ENCODE peak calls at places on chromosome 3, in four cellular contexts. I is glutamatergic neuron, P is RKO, S is astrocyte of the spinal cord. T is an unnamed sample.

GRCh38 chr3:127998596-127998995 is 53.6 kb upstream of the SEC61A1 start:
- DNase-seq in P (no peak), S (no peak), I (no peak), T (no peak)

GRCh38 chr3:32934150-32934742 is 17.2 kb upstream of the CCR4 start:
- DNase-seq in S (no peak), I (no peak), P (peak), T (no peak)

GRCh38 chr3:32794487-32795308 is 23.1 kb upstream of the TRIM71 start:
- DNase-seq in S (no peak), P (no peak), I (no peak), T (no peak)

GRCh38 chr3:152835311-152836102 is 576 bp downstream of the P2RY1 start:
- DNase-seq in P (peak), S (peak), I (peak), T (peak)

GRCh38 chr3:180433172-180433571 is 168.8 kb upstream of the TTC14 start:
- DNase-seq in P (peak), S (peak), I (no peak), T (peak)

GRCh38 chr3:12986986-12987385 is 86.2 kb downstream of the IQSEC1 start:
- DNase-seq in P (no peak), I (no peak), S (no peak), T (no peak)

GRCh38 chr3:129530331-129530761 is 1.9 kb downstream of the RHO start:
- DNase-seq in S (peak), P (no peak), I (no peak), T (no peak)

GRCh38 chr3:66856555-66856954 is 141.6 kb upstream of the KBTBD8 start:
- DNase-seq in I (no peak), S (no peak), P (no peak), T (peak)

GRCh38 chr3:105119801-105120340 is 246.8 kb upstream of the ALCAM start:
- DNase-seq in P (peak), S (no peak), I (no peak), T (peak)

GRCh38 chr3:63450634-63451363 is 172.7 kb downstream of the SYNPR start:
- DNase-seq in S (no peak), P (peak), I (no peak), T (peak)

GRCh38 chr3:31456373-31456772 is 76.4 kb upstream of the STT3B start:
- DNase-seq in S (no peak), I (no peak), P (no peak), T (no peak)

GRCh38 chr3:50617911-50618481 is 1.0 kb downstream of the MAPKAPK3 start:
- DNase-seq in P (peak), I (no peak), S (no peak), T (no peak)

GRCh38 chr3:187025656-187026320 is 95.5 kb downstream of the ST6GAL1 start:
- DNase-seq in I (no peak), S (no peak), P (no peak), T (no peak)

GRCh38 chr3:14162178-14162577 is 16.2 kb downstream of the XPC start:
- DNase-seq in P (no peak), S (no peak), I (no peak), T (no peak)

GRCh38 chr3:50381315-50381714 is 22.0 kb upstream of the TMEM115 start:
- DNase-seq in I (no peak), P (no peak), S (no peak), T (no peak)

GRCh38 chr3:186102687-186103086 is 6.2 kb downstream of the ETV5 start:
- DNase-seq in P (no peak), S (no peak), I (no peak), T (no peak)

GRCh38 chr3:87370007-87370406 is 93.6 kb upstream of the POU1F1 start:
- DNase-seq in S (peak), I (no peak), P (no peak), T (no peak)

GRCh38 chr3:87627316-87627715 is 350.9 kb upstream of the POU1F1 start:
- DNase-seq in S (no peak), P (no peak), I (no peak), T (no peak)

GRCh38 chr3:182105875-182106274 is 394.1 kb downstream of the SOX2 start:
- DNase-seq in P (peak), S (peak), I (no peak), T (peak)

GRCh38 chr3:158766364-158766763 is 34.1 kb upstream of the RARRES1 start:
- DNase-seq in I (no peak), P (no peak), S (no peak), T (no peak)

GRCh38 chr3:172279191-172279640 is 169.0 kb downstream of the GHSR start:
- DNase-seq in S (peak), P (no peak), I (no peak), T (no peak)

GRCh38 chr3:180063783-180064182 is 27.0 kb upstream of the PEX5L start:
- DNase-seq in I (no peak), S (no peak), P (no peak), T (peak)

T was measured in HT1080.